ENCODE peak calls at places on chromosomes 7 and 10, in four cellular contexts. Y is mesendoderm; B is CD8-positive, alpha-beta memory T cell; F is brain microvascular endothelial cell. P is an unnamed sample. For H3K27me3, the result is how much of the 10 kb centered on the place peaks cover.

GRCh38 chr10:43976292-43976691 is 327.6 kb upstream of the ZNF32 start:
- DNase-seq in Y (no peak), B (no peak), F (no peak), P (no peak)

GRCh38 chr7:7219216-7219615 is 36.9 kb downstream of the C1GALT1 start:
- DNase-seq in Y (no peak), B (no peak), F (no peak), P (no peak)

GRCh38 chr7:152313879-152314604 is 121.8 kb downstream of the KMT2C start:
- DNase-seq in Y (no peak), B (no peak), F (peak), P (no peak)

GRCh38 chr7:141585592-141586510 is 34.6 kb downstream of the AGK start:
- DNase-seq in Y (peak), B (no peak), F (peak), P (no peak)

GRCh38 chr10:77681839-77682238 is 44.2 kb upstream of the KCNMA1 start:
- DNase-seq in Y (no peak), B (no peak), F (no peak), P (no peak)

GRCh38 chr7:44460325-44460724 is 30.1 kb downstream of the NUDCD3 start:
- DNase-seq in Y (no peak), B (peak), F (no peak), P (no peak)

GRCh38 chr10:133312016-133312768 is 3.5 kb downstream of the ZNF511 start:
- DNase-seq in Y (no peak), B (no peak), F (no peak), P (no peak)

GRCh38 chr7:24709585-24710360 is 47.5 kb downstream of the GSDME start:
- DNase-seq in Y (no peak), B (no peak), F (no peak), P (no peak)

GRCh38 chr10:30002438-30003266 is 56.7 kb downstream of the JCAD start:
- DNase-seq in Y (peak), B (peak), F (peak), P (peak)

GRCh38 chr7:134701272-134701671 is 54.6 kb downstream of the BPGM start:
- DNase-seq in Y (peak), B (no peak), F (no peak), P (peak)

GRCh38 chr10:99709480-99710229 is 22.3 kb downstream of the COX15 start:
- DNase-seq in Y (peak), B (no peak), F (peak), P (peak)

GRCh38 chr10:118953598-118953997 is 75.9 kb upstream of the NANOS1 start:
- DNase-seq in Y (no peak), B (no peak), F (no peak), P (no peak)

GRCh38 chr7:125355899-125356298 is 426.3 kb upstream of the POT1 start:
- DNase-seq in Y (peak), B (no peak), F (peak), P (no peak)

GRCh38 chr7:49327155-49327554 is 402.8 kb downstream of the CDC14C start:
- DNase-seq in Y (no peak), B (no peak), F (no peak), P (no peak)

GRCh38 chr10:64873088-64873487 is 1351.9 kb downstream of the REEP3 start:
- DNase-seq in Y (no peak), B (no peak), F (no peak), P (no peak)

GRCh38 chr10:84308481-84309304 is 19.7 kb upstream of the CCSER2 start:
- DNase-seq in Y (no peak), B (peak), F (peak), P (no peak)

GRCh38 chr10:133489816-133490588 is 36.3 kb downstream of the SCART1 start:
- DNase-seq in Y (no peak), B (no peak), F (no peak), P (no peak)

GRCh38 chr7:45983720-45984032 is 62.6 kb upstream of the IGFBP3 start:
- DNase-seq in Y (no peak), B (no peak), F (no peak), P (no peak)

GRCh38 chr10:44016589-44017482 is 368.1 kb downstream of the CXCL12 start:
- DNase-seq in Y (no peak), B (no peak), F (no peak), P (no peak)

GRCh38 chr10:110002801-110003523 is 4.8 kb upstream of the ADD3 start:
- DNase-seq in Y (no peak), B (no peak), F (no peak), P (no peak)

GRCh38 chr7:151581741-151582140 is 62.0 kb upstream of the RHEB start:
- DNase-seq in Y (no peak), B (no peak), F (no peak), P (no peak)

GRCh38 chr10:67005981-67006380 is 80.1 kb downstream of the LRRTM3 start:
- DNase-seq in Y (no peak), B (no peak), F (no peak), P (no peak)

GRCh38 chr10:77121829-77122228 is 515.8 kb downstream of the KCNMA1 start:
- DNase-seq in Y (no peak), B (no peak), F (no peak), P (no peak)

GRCh38 chr10:71623098-71623985 is 96.2 kb downstream of the C10orf105 start:
- DNase-seq in Y (peak), B (no peak), F (peak), P (no peak)

GRCh38 chr10:703118-703517 is 13.7 kb upstream of the DIP2C start:
- DNase-seq in Y (no peak), B (no peak), F (no peak), P (no peak)
- H3K27me3 ChIP-seq in Y (under half), B (under half), F (under half), P (under half)

GRCh38 chr7:1224093-1224702 is 8.5 kb upstream of the UNCX start:
- DNase-seq in Y (no peak), B (no peak), F (no peak), P (no peak)
- H3K4me3 ChIP-seq in Y (no peak), B (no peak), F (no peak), P (peak)

DNA sequence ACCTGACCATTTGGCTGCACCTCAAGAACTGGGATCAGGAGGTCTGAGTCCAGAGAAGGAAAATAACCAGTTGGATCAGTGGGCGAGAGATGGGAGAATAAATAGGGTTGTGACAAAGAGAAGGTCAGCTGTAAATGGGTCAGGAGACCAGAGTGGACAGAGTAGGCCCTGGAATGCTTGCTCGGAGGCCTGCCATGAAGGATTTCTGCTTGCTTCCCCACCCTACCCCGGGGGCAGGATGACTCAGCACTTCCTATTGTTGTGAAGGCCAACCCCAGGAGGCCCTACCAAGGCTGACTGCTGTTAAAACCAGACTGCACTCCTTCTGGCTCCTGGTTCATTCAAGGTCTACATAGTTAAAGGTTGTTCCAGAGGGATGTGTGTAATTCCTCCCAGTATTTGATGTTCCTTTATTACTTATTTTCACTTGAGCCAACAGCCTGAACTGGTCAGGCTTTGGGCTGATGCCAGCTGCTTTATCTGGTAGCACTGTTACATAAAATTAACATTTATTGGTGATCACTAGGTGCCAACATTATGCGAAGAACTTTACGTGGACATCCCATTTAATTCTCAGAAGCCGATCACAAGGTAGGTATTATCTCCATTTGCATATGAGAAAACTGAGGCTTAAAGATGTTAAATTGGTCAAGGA is 27.3 kb upstream of the IFRD1 start:
- DNase-seq in Y (peak), B (no peak), F (peak), P (peak)
- H3K27ac ChIP-seq in Y (peak), B (no peak), F (peak), P (no peak)

DNA sequence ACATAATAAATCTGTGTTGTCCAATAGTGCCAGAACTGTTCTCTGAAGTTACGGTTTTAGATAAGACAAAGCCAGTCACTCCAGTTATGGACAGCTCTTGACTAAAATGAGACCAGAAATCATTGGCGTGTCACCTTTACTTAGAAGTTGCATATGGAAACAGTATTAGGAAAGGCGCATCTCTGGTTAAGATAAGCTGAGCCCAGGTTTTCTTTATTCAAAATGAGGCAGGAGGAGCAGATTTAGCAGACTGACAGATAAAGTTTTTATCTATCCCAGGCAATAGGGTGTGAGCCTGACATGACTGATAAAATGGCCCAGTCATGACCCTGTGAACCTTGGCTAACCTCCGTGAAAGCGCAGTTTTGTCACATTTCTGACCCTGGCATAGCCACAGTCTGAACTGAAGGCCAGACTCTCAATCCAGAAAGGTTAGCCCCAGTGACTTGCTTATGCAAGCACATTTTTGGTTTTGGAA is 4.2 kb downstream of the CYP26A1 start:
- DNase-seq in Y (peak), B (no peak), F (no peak), P (no peak)
- H3K27me3 ChIP-seq in Y (under half), B (under half), F (under half), P (under half)